ENCODE peak calls at places on chromosomes 16 and 17, in five cellular contexts. O, W, D, J and A are unnamed samples.

GRCh38 chr17:6047966-6048365 is 22.2 kb upstream of the WSCD1 start:
- DNase-seq in O (no peak), W (no peak), J (no peak), D (no peak), A (peak)

GRCh38 chr16:22122239-22122638 is 29.9 kb downstream of the VWA3A start:
- DNase-seq in D (no peak), W (no peak), O (no peak), J (no peak), A (no peak)

GRCh38 chr17:60106377-60107059 is 27.8 kb upstream of the HEATR6 start:
- DNase-seq in J (no peak), W (no peak), D (peak), O (no peak), A (no peak)

GRCh38 chr17:82330322-82331239 is 3.0 kb downstream of the SECTM1 start:
- DNase-seq in J (peak), O (peak), D (peak), W (no peak), A (no peak)

GRCh38 chr16:70158261-70158939 is 15.2 kb upstream of the CLEC18C start:
- DNase-seq in O (no peak), J (no peak), D (no peak), W (no peak), A (no peak)

GRCh38 chr16:87550510-87550961 is 51.8 kb upstream of the JPH3 start:
- DNase-seq in O (no peak), D (no peak), J (peak), W (peak), A (no peak)

GRCh38 chr16:51125992-51126391 is 25.1 kb downstream of the SALL1 start:
- DNase-seq in D (no peak), J (no peak), W (no peak), O (no peak), A (no peak)

GRCh38 chr16:2955438-2955778 is 8.7 kb upstream of the KREMEN2 start:
- DNase-seq in D (no peak), J (no peak), W (no peak), O (no peak), A (no peak)

GRCh38 chr16:85699628-85700027 is 10.9 kb upstream of the GINS2 start:
- DNase-seq in O (no peak), J (peak), W (no peak), D (peak), A (no peak)

GRCh38 chr17:6398955-6399354 is 36.0 kb downstream of the AIPL1 start:
- DNase-seq in W (no peak), O (no peak), J (no peak), D (no peak), A (no peak)

GRCh38 chr17:9817086-9817485 is 4.8 kb downstream of the GSG1L2 start:
- DNase-seq in O (no peak), D (peak), W (peak), J (peak), A (peak)

DNA sequence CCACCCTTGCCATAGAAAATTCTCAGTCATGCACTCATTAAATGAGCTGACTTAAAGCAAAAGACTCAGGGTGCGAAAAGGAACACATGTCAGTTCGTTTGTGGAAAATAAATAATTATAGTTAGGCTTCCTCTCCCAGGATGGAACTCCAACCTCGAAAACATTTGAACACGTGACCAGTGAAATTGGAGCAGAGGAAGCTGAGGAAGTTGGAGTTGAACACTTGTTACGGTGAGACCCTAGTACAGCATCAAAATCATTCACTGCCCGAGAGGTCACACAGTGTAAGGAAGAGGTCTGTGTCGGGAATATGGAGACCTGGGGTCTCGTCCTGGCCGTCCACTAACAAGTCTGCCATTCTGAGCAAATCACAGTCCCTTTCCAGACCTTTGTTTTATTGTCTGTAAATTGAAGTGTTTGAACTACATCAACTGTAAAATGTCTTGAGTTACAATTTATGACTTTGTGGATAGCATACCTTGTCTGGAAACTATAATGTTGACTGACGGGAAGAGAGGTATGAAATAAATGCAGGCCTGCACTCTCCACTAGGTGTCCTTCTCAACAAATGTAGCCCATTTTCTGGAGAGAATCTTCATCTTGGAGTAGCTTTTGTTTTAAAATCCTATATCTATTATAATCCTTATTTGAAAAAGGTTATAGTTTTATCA is 7.7 kb downstream of the PSMD7 start:
- DNase-seq in O (no peak), D (no peak), W (no peak), J (peak), A (no peak)
- TF ChIP-seq CTCF in O (peak), D (peak), W (peak), J (peak), A (peak)

GRCh38 chr17:74566132-74566753 is 1.1 kb downstream of the CD300H start:
- DNase-seq in D (no peak), J (no peak), O (no peak), W (peak), A (no peak)

GRCh38 chr17:74569001-74569391 is 1.7 kb upstream of the CD300H start:
- DNase-seq in J (no peak), O (no peak), D (no peak), W (no peak), A (no peak)

GRCh38 chr17:74568116-74568873 is 986 bp upstream of the CD300H start:
- DNase-seq in W (no peak), D (no peak), O (no peak), J (no peak), A (no peak)

GRCh38 chr17:74569392-74570003 is 2.2 kb upstream of the CD300H start:
- DNase-seq in O (peak), D (peak), J (peak), W (no peak), A (peak)

GRCh38 chr17:74567397-74567796 is at the start of gene CD300H:
- DNase-seq in W (no peak), J (no peak), D (no peak), O (no peak), A (no peak)
- TF ChIP-seq CTCF in W (no peak), J (no peak), D (no peak), O (no peak), A (no peak)

GRCh38 chr16:720507-720989 is 398 bp upstream of the ANTKMT start:
- DNase-seq in O (no peak), D (peak), W (peak), J (no peak), A (no peak)

GRCh38 chr16:720990-721764 is at the start of gene ANTKMT:
- DNase-seq in O (no peak), J (peak), W (peak), D (peak), A (no peak)

GRCh38 chr16:718922-719321 is 2.0 kb upstream of the ANTKMT start:
- DNase-seq in W (no peak), O (no peak), J (no peak), D (no peak), A (no peak)

GRCh38 chr16:718389-718788 is 2.6 kb upstream of the ANTKMT start:
- DNase-seq in O (no peak), J (no peak), D (no peak), W (no peak), A (no peak)

GRCh38 chr16:719815-720506 is 985 bp upstream of the ANTKMT start:
- DNase-seq in D (no peak), O (no peak), W (no peak), J (peak), A (no peak)
- TF ChIP-seq CTCF in D (peak), O (peak), W (no peak), J (peak), A (peak)

GRCh38 chr16:84449156-84450140 is 55.0 kb downstream of the MEAK7 start:
- DNase-seq in O (no peak), J (no peak), D (no peak), W (no peak), A (no peak)

GRCh38 chr16:84453061-84453752 is 51.3 kb downstream of the MEAK7 start:
- DNase-seq in O (no peak), D (no peak), J (no peak), W (peak), A (no peak)

GRCh38 chr16:84451781-84452180 is 52.7 kb downstream of the MEAK7 start:
- DNase-seq in D (no peak), O (no peak), W (no peak), J (no peak), A (no peak)

GRCh38 chr16:84448444-84448843 is 56.0 kb downstream of the MEAK7 start:
- DNase-seq in J (no peak), W (no peak), D (no peak), O (no peak), A (no peak)

DNA sequence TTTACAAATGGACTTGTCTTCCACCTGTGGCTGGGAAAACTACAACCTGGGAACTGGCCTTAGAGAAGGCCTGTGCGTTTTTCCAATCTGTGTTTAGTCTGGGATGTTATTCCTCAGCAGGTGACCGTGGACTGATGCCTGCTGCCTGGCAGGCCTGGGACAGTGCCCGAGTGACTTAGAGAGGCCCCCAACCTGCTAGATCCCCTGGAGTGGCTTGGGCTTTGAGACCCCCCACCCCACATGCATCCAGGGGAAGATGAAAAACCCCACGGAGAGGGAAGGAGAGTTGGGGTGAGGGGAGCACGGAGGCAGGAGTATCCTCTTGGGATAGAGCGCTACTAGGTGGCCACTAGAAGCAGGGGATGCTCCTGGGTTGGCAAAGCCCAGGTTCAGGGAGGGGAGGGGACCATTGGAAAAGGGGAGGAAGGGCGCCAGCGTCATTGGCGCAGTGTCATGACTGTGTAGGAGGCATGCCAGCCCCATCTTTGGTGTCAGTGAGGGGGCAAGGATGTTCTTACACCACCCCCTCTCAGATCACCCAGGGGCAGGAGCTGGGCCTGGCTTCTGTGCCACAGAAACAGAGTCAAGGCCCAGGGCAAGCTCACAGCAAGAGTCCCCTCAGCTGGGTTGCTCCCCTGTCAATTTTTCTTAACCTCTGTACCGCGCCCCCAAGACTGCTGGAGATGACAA is 54.1 kb downstream of the MEAK7 start:
- DNase-seq in W (no peak), O (no peak), D (no peak), J (no peak), A (no peak)
- TF ChIP-seq CTCF in W (no peak), O (no peak), D (no peak), J (no peak), A (no peak)

GRCh38 chr17:31697838-31698237 is 161.2 kb downstream of the COPRS start:
- DNase-seq in W (no peak), O (no peak), D (no peak), J (no peak), A (no peak)

GRCh38 chr17:31698751-31699150 is 160.3 kb downstream of the COPRS start:
- DNase-seq in D (no peak), J (no peak), O (no peak), W (no peak), A (no peak)

GRCh38 chr17:31695456-31696090 is 163.5 kb downstream of the COPRS start:
- DNase-seq in W (no peak), D (peak), J (no peak), O (no peak), A (no peak)

GRCh38 chr17:31696703-31697325 is 162.2 kb downstream of the COPRS start:
- DNase-seq in O (no peak), W (no peak), D (no peak), J (no peak), A (no peak)

DNA sequence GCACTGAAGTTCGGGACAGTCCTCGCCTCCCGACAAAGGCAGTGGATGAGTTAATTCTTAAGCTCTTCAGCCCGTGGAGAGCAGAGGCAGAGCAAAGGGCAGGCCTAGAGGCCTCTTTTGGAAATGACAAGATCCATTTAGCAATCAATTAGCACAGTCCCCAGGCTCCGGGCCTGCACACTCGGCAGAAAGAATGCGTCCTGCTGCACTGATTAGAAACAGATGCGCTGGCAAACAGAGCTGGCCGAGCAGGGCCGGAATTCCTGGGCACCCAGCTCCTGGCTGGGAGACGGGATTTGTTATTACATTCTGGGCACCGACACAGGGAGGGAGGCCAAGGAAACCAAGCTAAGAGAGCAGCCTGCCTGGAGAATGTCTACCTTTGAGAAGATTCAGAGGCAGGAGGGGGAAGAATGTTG is 162.9 kb downstream of the COPRS start:
- DNase-seq in J (no peak), W (peak), O (peak), D (peak), A (peak)
- TF ChIP-seq CTCF in J (no peak), W (no peak), O (peak), D (no peak), A (peak)

DNA sequence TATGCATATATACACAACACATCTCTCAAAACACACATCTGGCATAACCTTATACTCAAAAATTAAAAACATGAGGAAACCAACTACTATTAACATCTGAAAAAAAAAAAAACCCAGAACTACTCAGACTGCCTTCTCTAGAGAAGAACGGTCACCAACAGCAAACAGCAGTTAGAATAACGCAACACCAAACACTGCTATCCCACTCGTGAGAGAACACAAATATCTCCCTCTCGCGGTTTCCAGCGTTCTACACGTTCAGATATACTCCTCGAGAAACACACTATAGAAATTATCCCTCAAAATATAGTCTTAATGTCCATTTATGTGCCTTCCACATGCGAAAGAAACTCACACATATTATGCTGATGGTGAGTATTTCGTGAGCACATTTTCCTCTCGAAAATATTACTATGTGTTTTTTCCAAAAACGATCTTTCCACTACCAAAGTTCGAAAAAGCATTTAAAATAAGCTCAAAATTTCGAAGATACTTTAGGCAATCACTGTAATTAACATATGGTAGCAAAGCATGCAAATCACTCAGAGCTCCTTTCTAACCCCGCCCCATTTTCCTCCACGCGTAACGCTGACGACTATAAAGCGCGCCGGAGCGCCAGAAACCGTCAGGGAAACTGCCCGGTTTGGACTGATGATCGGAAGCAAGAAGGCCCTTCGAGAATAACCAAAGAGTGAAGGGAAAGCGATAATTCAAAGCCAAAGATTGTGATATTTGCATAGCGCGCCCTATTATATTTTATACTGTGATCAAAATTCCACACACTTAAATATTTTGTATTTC is 60.1 kb downstream of the TEX14 start:
- DNase-seq in W (peak), J (peak), D (peak), O (peak), A (peak)
- TF ChIP-seq CTCF in W (no peak), J (peak), D (peak), O (peak), A (peak)

GRCh38 chr17:57553525-57553924 is 191.6 kb downstream of the CCDC182 start:
- DNase-seq in D (peak), J (no peak), W (no peak), O (peak), A (no peak)

GRCh38 chr17:57550671-57551315 is 194.3 kb downstream of the CCDC182 start:
- DNase-seq in W (no peak), D (no peak), J (no peak), O (no peak), A (no peak)

GRCh38 chr17:57553991-57554825 is 190.9 kb downstream of the CCDC182 start:
- DNase-seq in J (no peak), W (peak), D (peak), O (no peak), A (no peak)

GRCh38 chr17:57551321-57552079 is 193.6 kb downstream of the CCDC182 start:
- DNase-seq in J (no peak), W (no peak), D (no peak), O (no peak), A (no peak)

GRCh38 chr17:57552114-57552601 is 192.9 kb downstream of the CCDC182 start:
- DNase-seq in O (no peak), D (no peak), J (peak), W (peak), A (no peak)
- TF ChIP-seq CTCF in O (peak), D (peak), J (peak), W (peak), A (peak)

GRCh38 chr16:24700549-24701392 is 28.7 kb upstream of the TNRC6A start:
- DNase-seq in W (no peak), D (peak), J (peak), O (peak), A (peak)
- TF ChIP-seq CTCF in W (no peak), D (peak), J (peak), O (peak), A (peak)

GRCh38 chr16:59188029-59188428 is 453.9 kb upstream of the GOT2 start:
- DNase-seq in J (no peak), O (no peak), W (no peak), D (no peak), A (no peak)

GRCh38 chr16:59195242-59195641 is 461.1 kb upstream of the GOT2 start:
- DNase-seq in D (no peak), W (no peak), O (no peak), J (no peak), A (no peak)

GRCh38 chr16:59198487-59198886 is 464.4 kb upstream of the GOT2 start:
- DNase-seq in J (no peak), O (no peak), W (no peak), D (no peak), A (no peak)

GRCh38 chr16:59192551-59193199 is 458.6 kb upstream of the GOT2 start:
- DNase-seq in J (peak), W (peak), D (peak), O (no peak), A (no peak)
- TF ChIP-seq CTCF in J (peak), W (peak), D (peak), O (peak), A (peak)